ENCODE peak calls at places on chromosomes 5 and 9, in six cellular contexts. One of them, this sample, is unnamed. For H3K9me3, the result is how much of the 10 kb centered on the place peaks cover.

GRCh38 chr9:13322828-13323550 is 43.5 kb upstream of the MPDZ start:
- DNase-seq in Panc1: no peak
- DNase-seq in adrenal gland: no peak
- DNase-seq in esophagus squamous epithelium: no peak
- DNase-seq in left ventricle myocardium inferior: peak
- DNase-seq in prostate gland: peak
- DNase-seq in this sample: no peak

GRCh38 chr5:175696139-175696854 is 38.4 kb downstream of the HRH2 start:
- DNase-seq in esophagus squamous epithelium: no peak
- DNase-seq in adrenal gland: peak
- DNase-seq in Panc1: no peak
- DNase-seq in prostate gland: no peak
- DNase-seq in left ventricle myocardium inferior: peak
- DNase-seq in this sample: peak

GRCh38 chr9:34546834-34547827 is 24.3 kb upstream of the ENHO start:
- DNase-seq in prostate gland: peak
- DNase-seq in Panc1: no peak
- DNase-seq in left ventricle myocardium inferior: peak
- DNase-seq in esophagus squamous epithelium: no peak
- DNase-seq in adrenal gland: peak
- DNase-seq in this sample: peak

GRCh38 chr5:1806199-1806598 is 5.0 kb downstream of the NDUFS6 start:
- DNase-seq in prostate gland: no peak
- DNase-seq in left ventricle myocardium inferior: no peak
- DNase-seq in esophagus squamous epithelium: no peak
- DNase-seq in Panc1: no peak
- DNase-seq in adrenal gland: no peak
- DNase-seq in this sample: no peak

GRCh38 chr9:76873056-76873792 is 32.7 kb downstream of the PRUNE2 start:
- DNase-seq in adrenal gland: no peak
- DNase-seq in Panc1: no peak
- DNase-seq in prostate gland: no peak
- DNase-seq in left ventricle myocardium inferior: no peak
- DNase-seq in esophagus squamous epithelium: no peak
- DNase-seq in this sample: no peak

GRCh38 chr5:61071565-61071964 is 90.7 kb downstream of the SMIM15 start:
- DNase-seq in prostate gland: no peak
- DNase-seq in adrenal gland: no peak
- DNase-seq in Panc1: no peak
- DNase-seq in left ventricle myocardium inferior: no peak
- DNase-seq in esophagus squamous epithelium: no peak
- DNase-seq in this sample: no peak

GRCh38 chr5:40691894-40692293 is 12.2 kb downstream of the PTGER4 start:
- DNase-seq in adrenal gland: no peak
- DNase-seq in left ventricle myocardium inferior: no peak
- DNase-seq in prostate gland: no peak
- DNase-seq in Panc1: no peak
- DNase-seq in esophagus squamous epithelium: no peak
- DNase-seq in this sample: no peak

GRCh38 chr5:113612060-113612496 is 98.6 kb downstream of the YTHDC2 start:
- DNase-seq in adrenal gland: no peak
- DNase-seq in Panc1: no peak
- DNase-seq in left ventricle myocardium inferior: no peak
- DNase-seq in esophagus squamous epithelium: no peak
- DNase-seq in prostate gland: no peak
- DNase-seq in this sample: no peak

GRCh38 chr9:104817437-104817836 is 53.5 kb downstream of the NIPSNAP3B start:
- DNase-seq in left ventricle myocardium inferior: no peak
- DNase-seq in Panc1: no peak
- DNase-seq in esophagus squamous epithelium: no peak
- DNase-seq in prostate gland: no peak
- DNase-seq in adrenal gland: no peak
- DNase-seq in this sample: no peak

GRCh38 chr5:34749431-34749872 is 89.5 kb upstream of the TTC23L start:
- DNase-seq in adrenal gland: no peak
- DNase-seq in left ventricle myocardium inferior: no peak
- DNase-seq in esophagus squamous epithelium: no peak
- DNase-seq in prostate gland: no peak
- DNase-seq in Panc1: no peak
- DNase-seq in this sample: no peak

GRCh38 chr5:15366676-15367391 is 133.1 kb upstream of the FBXL7 start:
- DNase-seq in adrenal gland: no peak
- DNase-seq in Panc1: no peak
- DNase-seq in left ventricle myocardium inferior: no peak
- DNase-seq in prostate gland: no peak
- DNase-seq in esophagus squamous epithelium: no peak
- DNase-seq in this sample: no peak

GRCh38 chr9:27865031-27865438 is 291.8 kb upstream of the C9orf72 start:
- DNase-seq in esophagus squamous epithelium: no peak
- DNase-seq in Panc1: no peak
- DNase-seq in adrenal gland: no peak
- DNase-seq in prostate gland: no peak
- DNase-seq in left ventricle myocardium inferior: no peak
- DNase-seq in this sample: no peak

GRCh38 chr5:129065721-129066120 is 28.8 kb upstream of the ISOC1 start:
- DNase-seq in prostate gland: no peak
- DNase-seq in Panc1: no peak
- DNase-seq in esophagus squamous epithelium: no peak
- DNase-seq in left ventricle myocardium inferior: no peak
- DNase-seq in adrenal gland: no peak
- DNase-seq in this sample: no peak

DNA sequence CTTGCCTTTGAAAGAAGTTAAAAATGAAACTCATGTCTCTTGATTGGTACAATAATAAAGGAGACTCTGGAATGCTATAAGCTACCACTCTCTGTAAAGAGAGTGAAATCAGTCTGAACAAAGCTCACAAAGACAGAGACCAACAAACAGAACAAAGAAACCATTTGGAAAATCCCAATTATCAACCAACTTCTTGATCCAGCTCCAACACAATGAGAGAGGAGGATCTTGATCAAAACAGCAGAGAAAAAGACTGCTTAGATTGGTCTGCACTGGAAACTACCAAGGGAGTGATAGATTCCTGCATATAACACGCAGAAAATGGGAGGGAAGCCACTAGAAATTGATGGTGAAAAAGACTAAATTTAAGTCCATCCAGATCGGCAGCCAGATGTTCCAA is 23.1 kb upstream of the RNF38 start:
- DNase-seq in adrenal gland: no peak
- DNase-seq in esophagus squamous epithelium: no peak
- DNase-seq in Panc1: no peak
- DNase-seq in prostate gland: no peak
- DNase-seq in left ventricle myocardium inferior: no peak
- DNase-seq in this sample: no peak
- H3K27ac ChIP-seq in adrenal gland: no peak
- H3K27ac ChIP-seq in esophagus squamous epithelium: no peak
- H3K27ac ChIP-seq in Panc1: no peak
- H3K27ac ChIP-seq in prostate gland: no peak
- H3K27ac ChIP-seq in left ventricle myocardium inferior: no peak
- H3K27ac ChIP-seq in this sample: no peak

GRCh38 chr9:90642570-90643539 is at the start of gene DIRAS2:
- DNase-seq in left ventricle myocardium inferior: peak
- DNase-seq in prostate gland: peak
- DNase-seq in adrenal gland: peak
- DNase-seq in Panc1: no peak
- DNase-seq in esophagus squamous epithelium: no peak
- DNase-seq in this sample: no peak

GRCh38 chr9:90641868-90642558 is 611 bp downstream of the DIRAS2 start:
- DNase-seq in Panc1: no peak
- DNase-seq in left ventricle myocardium inferior: no peak
- DNase-seq in esophagus squamous epithelium: no peak
- DNase-seq in prostate gland: no peak
- DNase-seq in adrenal gland: no peak
- DNase-seq in this sample: no peak

GRCh38 chr9:90641090-90641489 is 1.5 kb downstream of the DIRAS2 start:
- DNase-seq in adrenal gland: no peak
- DNase-seq in left ventricle myocardium inferior: no peak
- DNase-seq in esophagus squamous epithelium: no peak
- DNase-seq in prostate gland: no peak
- DNase-seq in Panc1: no peak
- DNase-seq in this sample: no peak

GRCh38 chr9:90647843-90648242 is 5.2 kb upstream of the DIRAS2 start:
- DNase-seq in prostate gland: no peak
- DNase-seq in Panc1: no peak
- DNase-seq in esophagus squamous epithelium: no peak
- DNase-seq in left ventricle myocardium inferior: no peak
- DNase-seq in adrenal gland: no peak
- DNase-seq in this sample: no peak

GRCh38 chr9:90645721-90646120 is 3.1 kb upstream of the DIRAS2 start:
- DNase-seq in left ventricle myocardium inferior: no peak
- DNase-seq in adrenal gland: no peak
- DNase-seq in esophagus squamous epithelium: no peak
- DNase-seq in prostate gland: no peak
- DNase-seq in Panc1: no peak
- DNase-seq in this sample: no peak
- TF ChIP-seq CTCF in left ventricle myocardium inferior: no peak
- TF ChIP-seq CTCF in adrenal gland: no peak
- TF ChIP-seq CTCF in esophagus squamous epithelium: no peak
- TF ChIP-seq CTCF in prostate gland: no peak
- TF ChIP-seq CTCF in Panc1: no peak
- TF ChIP-seq CTCF in this sample: no peak

GRCh38 chr5:68027519-68027918 is 188.0 kb upstream of the PIK3R1 start:
- DNase-seq in Panc1: no peak
- DNase-seq in left ventricle myocardium inferior: no peak
- DNase-seq in esophagus squamous epithelium: no peak
- DNase-seq in adrenal gland: peak
- DNase-seq in prostate gland: peak
- DNase-seq in this sample: no peak

GRCh38 chr5:68026092-68026910 is 189.3 kb upstream of the PIK3R1 start:
- DNase-seq in left ventricle myocardium inferior: no peak
- DNase-seq in prostate gland: no peak
- DNase-seq in adrenal gland: no peak
- DNase-seq in Panc1: no peak
- DNase-seq in esophagus squamous epithelium: no peak
- DNase-seq in this sample: no peak

GRCh38 chr5:68021958-68022357 is 193.6 kb upstream of the PIK3R1 start:
- DNase-seq in Panc1: no peak
- DNase-seq in left ventricle myocardium inferior: no peak
- DNase-seq in adrenal gland: no peak
- DNase-seq in esophagus squamous epithelium: no peak
- DNase-seq in prostate gland: no peak
- DNase-seq in this sample: no peak

GRCh38 chr5:68021185-68021584 is 194.4 kb upstream of the PIK3R1 start:
- DNase-seq in Panc1: no peak
- DNase-seq in esophagus squamous epithelium: no peak
- DNase-seq in prostate gland: no peak
- DNase-seq in adrenal gland: no peak
- DNase-seq in left ventricle myocardium inferior: no peak
- DNase-seq in this sample: no peak

DNA sequence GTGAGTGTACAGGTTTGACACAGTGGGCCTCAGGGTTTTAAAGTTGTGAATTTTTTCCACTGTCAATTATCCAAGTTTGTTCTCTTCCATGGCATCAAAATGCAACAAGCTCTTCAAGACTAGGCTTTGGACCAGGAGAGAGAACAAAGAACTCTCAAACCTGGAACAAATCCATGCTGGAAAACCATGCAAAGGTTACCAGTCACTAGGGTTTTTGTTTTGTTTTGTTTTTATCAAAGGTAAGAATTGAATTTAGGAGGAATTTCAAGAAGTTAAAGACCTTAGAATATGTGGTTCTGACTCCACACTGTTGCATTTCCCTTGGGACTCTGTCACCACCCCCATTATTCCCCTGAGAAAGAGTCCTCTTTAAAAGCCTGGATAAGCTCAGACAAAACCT is 191.1 kb upstream of the PIK3R1 start:
- DNase-seq in prostate gland: no peak
- DNase-seq in esophagus squamous epithelium: no peak
- DNase-seq in Panc1: no peak
- DNase-seq in adrenal gland: no peak
- DNase-seq in left ventricle myocardium inferior: no peak
- DNase-seq in this sample: no peak
- H3K9me3 ChIP-seq in prostate gland: under half
- H3K9me3 ChIP-seq in esophagus squamous epithelium: under half
- H3K9me3 ChIP-seq in Panc1: under half
- H3K9me3 ChIP-seq in adrenal gland: under half
- H3K9me3 ChIP-seq in left ventricle myocardium inferior: under half
- H3K9me3 ChIP-seq in this sample: under half

GRCh38 chr9:93139365-93140182 is 5.5 kb upstream of the NINJ1 start:
- DNase-seq in prostate gland: peak
- DNase-seq in Panc1: no peak
- DNase-seq in left ventricle myocardium inferior: no peak
- DNase-seq in esophagus squamous epithelium: no peak
- DNase-seq in adrenal gland: peak
- DNase-seq in this sample: no peak
- H3K27ac ChIP-seq in prostate gland: no peak
- H3K27ac ChIP-seq in Panc1: no peak
- H3K27ac ChIP-seq in left ventricle myocardium inferior: no peak
- H3K27ac ChIP-seq in esophagus squamous epithelium: no peak
- H3K27ac ChIP-seq in adrenal gland: no peak
- H3K27ac ChIP-seq in this sample: no peak